ENCODE peak calls at places on chromosomes 6 and 20, in seven cellular contexts. A is spleen, Z is suprapubic skin, C is RWPE1, P is AG04450, U is cardiac fibroblast, J is type B pancreatic cell. X is an unnamed sample.

GRCh38 chr6:157273756-157274088 is 49.6 kb downstream of the TMEM242 start:
- DNase-seq in J (no peak), U (no peak), Z (no peak), P (no peak), A (peak; percentile 91), C (no peak), X (no peak)

GRCh38 chr6:44650947-44651346 is 263.4 kb downstream of the CDC5L start:
- DNase-seq in Z (no peak), P (no peak), U (peak; percentile 65), A (no peak), C (no peak), J (no peak), X (no peak)

GRCh38 chr6:51959744-51960383 is 127.5 kb downstream of the PKHD1 start:
- DNase-seq in Z (peak; percentile 64), A (no peak), U (peak; percentile 73), P (peak; percentile 11), J (peak; percentile 75), C (peak; percentile 64), X (no peak)

GRCh38 chr20:58763076-58763475 is 70.5 kb downstream of the NPEPL1 start:
- DNase-seq in U (no peak), P (no peak), J (no peak), A (peak; percentile 35), C (no peak), Z (peak; percentile 18), X (no peak)

GRCh38 chr20:49115565-49115964 is 69.5 kb downstream of the CSE1L start:
- DNase-seq in P (peak; percentile 34), U (no peak), C (no peak), Z (no peak), A (no peak), J (no peak), X (no peak)

GRCh38 chr6:142675925-142676324 is 269.1 kb downstream of the HIVEP2 start:
- DNase-seq in Z (no peak), C (no peak), J (no peak), P (no peak), A (no peak), U (no peak), X (no peak)

GRCh38 chr20:32970115-32970972 is 33.9 kb downstream of the SUN5 start:
- DNase-seq in P (no peak), J (peak; percentile 69), U (no peak), Z (peak; percentile 40), C (no peak), A (no peak), X (peak; percentile 47)

GRCh38 chr6:140208286-140208685 is 833.8 kb upstream of the CITED2 start:
- DNase-seq in U (peak; percentile 28), Z (no peak), A (no peak), C (no peak), J (no peak), P (no peak), X (no peak)

GRCh38 chr6:81938014-81938761 is 185.7 kb upstream of the TENT5A start:
- DNase-seq in Z (no peak), J (no peak), P (peak; percentile 75), A (no peak), C (peak; percentile 77), U (peak; percentile 96), X (no peak)

GRCh38 chr6:105326216-105326615 is 76.7 kb downstream of the PREP start:
- DNase-seq in C (no peak), A (no peak), J (no peak), P (no peak), Z (no peak), U (peak; percentile 38), X (no peak)

GRCh38 chr6:15675537-15676170 is 12.8 kb upstream of the DTNBP1 start:
- DNase-seq in C (no peak), A (no peak), U (no peak), Z (no peak), P (no peak), J (no peak), X (no peak)

GRCh38 chr6:166253277-166254229 is 54.6 kb downstream of the PRR18 start:
- DNase-seq in J (no peak), Z (no peak), A (peak; percentile 92), P (no peak), C (peak; percentile 8), U (no peak), X (no peak)

DNA sequence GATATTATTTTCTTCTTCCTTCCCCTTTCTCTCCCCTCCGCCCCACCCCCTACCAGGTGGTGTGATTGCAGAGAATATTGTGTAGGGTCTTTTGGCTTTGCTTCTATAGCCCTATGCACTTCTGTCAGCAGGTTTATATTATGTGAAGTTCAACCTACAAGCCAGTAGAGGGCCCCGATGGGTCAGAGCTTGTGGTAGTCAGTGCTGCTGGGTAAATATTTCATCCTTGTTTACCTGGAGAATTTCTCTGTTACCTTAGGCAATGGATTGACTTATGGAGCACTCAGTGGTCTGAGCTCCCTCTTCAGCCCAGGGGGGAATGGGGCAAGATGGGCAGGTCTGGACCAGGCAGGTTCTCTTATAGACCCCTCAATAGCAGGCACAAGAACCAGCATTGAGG is 720.9 kb downstream of the GRIK2 start:
- DNase-seq in U (no peak), Z (no peak), A (no peak), C (peak; percentile 3), J (no peak), P (no peak), X (no peak)
- TF ChIP-seq CTCF in U (no peak), Z (no peak), A (no peak), C (no peak), J (peak; percentile 48), P (no peak), X (peak; percentile 53)

DNA sequence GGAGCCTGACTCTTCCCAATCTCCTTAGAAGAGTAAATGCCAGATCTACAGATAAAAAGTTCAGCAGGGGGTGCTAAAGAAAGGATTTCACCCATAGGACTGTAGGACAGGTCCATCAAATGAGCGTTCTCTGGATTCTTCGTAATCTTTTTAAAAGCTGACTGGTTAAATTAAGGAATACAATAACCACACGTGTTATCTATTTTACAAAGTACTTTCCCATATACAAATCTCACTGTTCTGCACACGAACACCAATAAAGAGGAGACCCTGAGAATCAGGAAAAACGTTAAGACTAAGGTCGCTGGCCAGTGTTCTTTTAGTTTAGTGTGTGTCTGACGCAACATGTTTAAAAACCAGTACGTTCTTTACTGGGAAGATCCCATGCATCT is 542 bp downstream of the TUBE1 start:
- DNase-seq in Z (no peak), J (no peak), C (peak; percentile 72), P (no peak), U (peak; percentile 64), A (no peak), X (no peak)
- TF ChIP-seq CTCF in Z (no peak), J (peak; percentile 44), C (peak; percentile 52), P (peak; percentile 46), U (peak; percentile 23), A (peak; percentile 29), X (peak; percentile 78)

GRCh38 chr6:132443206-132443605 is 41.9 kb upstream of the MOXD1 start:
- DNase-seq in P (no peak), A (no peak), Z (no peak), U (peak; percentile 36), C (no peak), J (no peak), X (no peak)
- TF ChIP-seq CTCF in P (no peak), A (no peak), Z (no peak), U (no peak), C (no peak), J (no peak), X (no peak)

DNA sequence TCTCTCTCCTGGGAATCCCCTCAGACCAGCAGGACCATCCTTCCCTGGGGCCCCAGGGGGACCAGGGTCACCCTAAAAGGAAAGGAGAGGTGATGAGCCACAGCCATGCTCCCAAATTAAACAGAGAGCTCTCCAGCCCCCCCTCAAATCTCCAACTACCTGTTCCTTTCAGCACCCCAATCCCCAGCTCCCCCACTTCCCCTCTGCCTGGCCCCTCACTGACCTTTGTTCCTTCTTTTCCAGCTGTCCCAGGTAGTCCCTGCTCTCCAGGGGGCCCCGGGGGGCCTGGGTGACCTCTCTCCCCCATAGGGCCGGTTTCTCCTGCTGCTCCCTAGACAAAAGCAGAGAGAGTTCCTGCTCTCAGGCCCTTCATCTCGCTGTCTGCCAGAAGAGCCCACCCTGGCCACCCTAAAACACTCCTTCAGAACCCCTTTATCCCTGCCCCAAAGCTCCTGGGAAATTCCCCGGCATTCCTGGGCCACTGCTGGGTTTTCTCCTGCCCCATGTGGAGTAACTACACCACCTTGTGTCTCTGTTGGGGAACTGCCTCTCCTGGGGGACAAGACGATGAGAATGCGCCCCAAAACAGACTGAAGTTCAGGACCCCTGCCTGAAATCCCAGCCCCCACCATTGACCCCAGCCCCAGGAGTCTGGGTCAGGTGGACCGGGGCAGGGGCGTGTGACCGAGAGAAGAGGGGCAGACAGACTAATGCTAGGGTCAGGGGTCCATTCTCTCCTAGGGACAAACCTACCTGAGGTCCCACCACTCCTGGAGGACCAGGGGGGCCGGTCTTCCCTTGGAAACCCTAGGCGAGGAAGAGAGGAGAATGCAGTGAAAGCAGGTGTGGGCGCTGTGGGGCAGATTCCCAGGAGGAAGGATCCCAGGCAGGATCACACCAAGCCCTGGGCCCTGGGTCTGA is 19.7 kb downstream of the COL11A2 start:
- DNase-seq in Z (no peak), P (no peak), A (peak; percentile 47), U (peak; percentile 55), J (no peak), C (peak; percentile 73), X (peak; percentile 39)
- TF ChIP-seq CTCF in Z (peak; percentile 40), P (peak; percentile 78), A (peak; percentile 44), U (peak; percentile 82), J (peak; percentile 52), C (peak; percentile 65), X (peak; percentile 74)

GRCh38 chr20:57266251-57267157 is at the start of gene BMP7:
- DNase-seq in J (no peak), C (no peak), P (no peak), A (no peak), Z (peak; percentile 66), U (no peak), X (no peak)

GRCh38 chr20:57264908-57265648 is 1.4 kb downstream of the BMP7 start:
- DNase-seq in J (no peak), P (no peak), U (no peak), A (no peak), Z (no peak), C (no peak), X (no peak)

GRCh38 chr20:57267158-57267821 is 849 bp upstream of the BMP7 start:
- DNase-seq in C (no peak), P (no peak), Z (no peak), J (no peak), U (no peak), A (no peak), X (no peak)

GRCh38 chr20:57264151-57264792 is 2.2 kb downstream of the BMP7 start:
- DNase-seq in C (no peak), U (no peak), J (no peak), A (no peak), Z (no peak), P (no peak), X (no peak)

GRCh38 chr20:57265649-57266250 is 691 bp downstream of the BMP7 start:
- DNase-seq in P (no peak), U (no peak), A (no peak), J (no peak), Z (peak; percentile 67), C (no peak), X (no peak)
- TF ChIP-seq CTCF in P (no peak), U (no peak), A (no peak), J (no peak), Z (no peak), C (no peak), X (no peak)

X was measured in chondrocyte.